ENCODE peak calls at places on chromosomes 7 and 10, in four cellular contexts. One of them, this sample, is unnamed.

GRCh38 chr7:136958016-136958415 is 89.6 kb downstream of the CHRM2 start:
- DNase-seq in PC-9: no peak
- DNase-seq in Karpas-422: no peak
- DNase-seq in astrocyte: peak; percentile 35
- DNase-seq in this sample: no peak

GRCh38 chr10:132847856-132848255 is 61.9 kb upstream of the NKX6-2 start:
- DNase-seq in PC-9: no peak
- DNase-seq in Karpas-422: no peak
- DNase-seq in astrocyte: no peak
- DNase-seq in this sample: peak; percentile 3

GRCh38 chr10:1462032-1462431 is 275.3 kb downstream of the ADARB2 start:
- DNase-seq in PC-9: no peak
- DNase-seq in Karpas-422: no peak
- DNase-seq in astrocyte: no peak
- DNase-seq in this sample: peak; percentile 58

GRCh38 chr10:108052981-108053380 is 888.5 kb upstream of the SORCS1 start:
- DNase-seq in PC-9: no peak
- DNase-seq in Karpas-422: no peak
- DNase-seq in astrocyte: no peak
- DNase-seq in this sample: no peak

GRCh38 chr10:15742831-15743230 is 23.1 kb upstream of the ITGA8 start:
- DNase-seq in PC-9: no peak
- DNase-seq in Karpas-422: no peak
- DNase-seq in astrocyte: peak; percentile 85
- DNase-seq in this sample: no peak

GRCh38 chr7:108592633-108593277 is 23.1 kb downstream of the DNAJB9 start:
- DNase-seq in PC-9: no peak
- DNase-seq in Karpas-422: peak; percentile 74
- DNase-seq in astrocyte: no peak
- DNase-seq in this sample: no peak

GRCh38 chr10:127945335-127945734 is 38.4 kb downstream of the PTPRE start:
- DNase-seq in PC-9: peak; percentile 96
- DNase-seq in Karpas-422: no peak
- DNase-seq in astrocyte: no peak
- DNase-seq in this sample: peak; percentile 70

GRCh38 chr7:32502656-32503189 is 7.4 kb downstream of the AVL9 start:
- DNase-seq in PC-9: no peak
- DNase-seq in Karpas-422: peak; percentile 29
- DNase-seq in astrocyte: no peak
- DNase-seq in this sample: no peak

GRCh38 chr7:140605337-140605736 is 35.3 kb downstream of the DENND2A start:
- DNase-seq in PC-9: no peak
- DNase-seq in Karpas-422: no peak
- DNase-seq in astrocyte: peak; percentile 81
- DNase-seq in this sample: no peak

GRCh38 chr7:157438121-157439025 is 101.6 kb downstream of the DNAJB6 start:
- DNase-seq in PC-9: no peak
- DNase-seq in Karpas-422: no peak
- DNase-seq in astrocyte: no peak
- DNase-seq in this sample: no peak

GRCh38 chr10:127922675-127923366 is 15.9 kb downstream of the PTPRE start:
- DNase-seq in PC-9: peak; percentile 91
- DNase-seq in Karpas-422: no peak
- DNase-seq in astrocyte: peak; percentile 96
- DNase-seq in this sample: no peak

GRCh38 chr10:92594194-92594593 is 1.3 kb downstream of the KIF11 start:
- DNase-seq in PC-9: no peak
- DNase-seq in Karpas-422: peak; percentile 49
- DNase-seq in astrocyte: no peak
- DNase-seq in this sample: no peak

GRCh38 chr10:132707121-132707775 is 78.7 kb downstream of the NKX6-2 start:
- DNase-seq in PC-9: no peak
- DNase-seq in Karpas-422: no peak
- DNase-seq in astrocyte: no peak
- DNase-seq in this sample: no peak

GRCh38 chr10:47307381-47307780 is 7.4 kb downstream of the GDF10 start:
- DNase-seq in PC-9: no peak
- DNase-seq in Karpas-422: no peak
- DNase-seq in astrocyte: no peak
- DNase-seq in this sample: no peak

GRCh38 chr7:132411142-132411541 is 165.1 kb downstream of the PLXNA4 start:
- DNase-seq in PC-9: no peak
- DNase-seq in Karpas-422: no peak
- DNase-seq in astrocyte: no peak
- DNase-seq in this sample: no peak

GRCh38 chr7:121395494-121395960 is 581 bp downstream of the FAM3C start:
- DNase-seq in PC-9: peak; percentile 69
- DNase-seq in Karpas-422: peak; percentile 75
- DNase-seq in astrocyte: no peak
- DNase-seq in this sample: peak; percentile 58

GRCh38 chr10:85575441-85575840 is 791.2 kb downstream of the GRID1 start:
- DNase-seq in PC-9: no peak
- DNase-seq in Karpas-422: no peak
- DNase-seq in astrocyte: no peak
- DNase-seq in this sample: no peak

GRCh38 chr7:32191296-32191695 is 121.1 kb upstream of the PDE1C start:
- DNase-seq in PC-9: no peak
- DNase-seq in Karpas-422: no peak
- DNase-seq in astrocyte: no peak
- DNase-seq in this sample: no peak

GRCh38 chr10:43913676-43914235 is 265.1 kb upstream of the ZNF32 start:
- DNase-seq in PC-9: no peak
- DNase-seq in Karpas-422: no peak
- DNase-seq in astrocyte: no peak
- DNase-seq in this sample: no peak

GRCh38 chr10:5538446-5538845 is 13.7 kb downstream of the CALML3 start:
- DNase-seq in PC-9: peak; percentile 78
- DNase-seq in Karpas-422: no peak
- DNase-seq in astrocyte: peak; percentile 75
- DNase-seq in this sample: no peak

GRCh38 chr7:96823274-96823673 is 113.6 kb upstream of the SEM1 start:
- DNase-seq in PC-9: peak; percentile 48
- DNase-seq in Karpas-422: peak; percentile 42
- DNase-seq in astrocyte: peak; percentile 4
- DNase-seq in this sample: no peak

GRCh38 chr7:2017914-2018785 is 214.6 kb downstream of the MAD1L1 start:
- DNase-seq in PC-9: no peak
- DNase-seq in Karpas-422: no peak
- DNase-seq in astrocyte: no peak
- DNase-seq in this sample: no peak

GRCh38 chr10:79272353-79272752 is 74.9 kb upstream of the PPIF start:
- DNase-seq in PC-9: no peak
- DNase-seq in Karpas-422: no peak
- DNase-seq in astrocyte: no peak
- DNase-seq in this sample: no peak

GRCh38 chr10:32049113-32049512 is 7.1 kb downstream of the KIF5B start:
- DNase-seq in PC-9: no peak
- DNase-seq in Karpas-422: no peak
- DNase-seq in astrocyte: peak; percentile 47
- DNase-seq in this sample: no peak

GRCh38 chr10:32054087-32054486 is 2.1 kb downstream of the KIF5B start:
- DNase-seq in PC-9: no peak
- DNase-seq in Karpas-422: no peak
- DNase-seq in astrocyte: peak; percentile 72
- DNase-seq in this sample: no peak

GRCh38 chr10:32050145-32050544 is 6.1 kb downstream of the KIF5B start:
- DNase-seq in PC-9: no peak
- DNase-seq in Karpas-422: no peak
- DNase-seq in astrocyte: no peak
- DNase-seq in this sample: no peak

GRCh38 chr10:32048282-32048681 is 7.9 kb downstream of the KIF5B start:
- DNase-seq in PC-9: no peak
- DNase-seq in Karpas-422: no peak
- DNase-seq in astrocyte: no peak
- DNase-seq in this sample: no peak
- H4K20me1 ChIP-seq in PC-9: peaks cover 47% of the 10 kb centered on the region
- H4K20me1 ChIP-seq in Karpas-422: peaks cover 89% of the 10 kb centered on the region
- H4K20me1 ChIP-seq in astrocyte: peaks cover 97% of the 10 kb centered on the region
- H4K20me1 ChIP-seq in this sample: peaks cover 95% of the 10 kb centered on the region

GRCh38 chr10:71639412-71639719 is 80.2 kb downstream of the C10orf105 start:
- DNase-seq in PC-9: no peak
- DNase-seq in Karpas-422: no peak
- DNase-seq in astrocyte: no peak
- DNase-seq in this sample: no peak
- H2AFZ ChIP-seq in PC-9: no peak overlapping the region
- H2AFZ ChIP-seq in Karpas-422: no peak overlapping the region
- H2AFZ ChIP-seq in astrocyte: no peak overlapping the region
- H2AFZ ChIP-seq in this sample: no peak overlapping the region

DNA sequence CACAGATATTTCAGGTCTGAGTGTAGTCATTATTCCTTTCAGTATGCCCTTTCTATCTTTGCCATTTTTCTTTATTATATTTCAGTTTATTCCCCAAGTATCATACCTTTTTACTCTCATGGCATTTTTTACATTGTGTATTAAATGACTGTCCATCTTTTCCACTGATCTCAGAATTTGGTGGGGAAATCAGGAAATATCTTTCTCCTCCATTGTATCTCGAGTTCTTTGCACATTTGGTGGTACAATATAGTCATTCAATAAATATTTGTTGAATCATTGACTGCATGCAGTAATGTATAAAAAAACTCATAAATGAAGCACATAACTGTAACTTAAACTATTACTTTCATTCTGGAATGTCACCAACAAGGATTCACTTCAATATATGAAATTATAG is 354.7 kb downstream of the HGF start:
- DNase-seq in PC-9: no peak
- DNase-seq in Karpas-422: no peak
- DNase-seq in astrocyte: peak; percentile 44
- DNase-seq in this sample: no peak
- H3K27ac ChIP-seq in PC-9: no peak overlapping the region
- H3K27ac ChIP-seq in Karpas-422: no peak overlapping the region
- H3K27ac ChIP-seq in astrocyte: no peak overlapping the region
- H3K27ac ChIP-seq in this sample: no peak overlapping the region

DNA sequence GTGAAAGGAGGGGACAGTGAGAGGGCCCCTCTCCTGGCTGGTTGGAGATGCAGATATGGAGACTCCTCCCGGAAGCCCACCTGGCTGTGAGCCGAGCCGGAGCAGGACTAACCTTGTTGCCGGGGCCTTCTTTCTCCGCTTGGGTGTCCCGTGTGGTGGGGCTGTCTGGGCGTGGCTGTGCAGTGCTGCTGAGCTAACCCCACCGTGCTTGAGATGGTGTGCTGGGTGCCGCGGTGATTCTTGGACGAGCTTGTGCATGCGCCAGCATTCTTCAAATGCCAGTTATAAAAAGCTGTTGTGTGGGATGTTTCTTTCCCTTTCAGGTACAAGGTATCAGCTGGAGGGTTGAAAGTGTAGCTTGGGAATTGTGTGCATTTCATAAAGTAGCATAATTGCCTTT is 48.8 kb downstream of the DAGLB start:
- DNase-seq in PC-9: no peak
- DNase-seq in Karpas-422: no peak
- DNase-seq in astrocyte: peak; percentile 49
- DNase-seq in this sample: no peak
- H4K20me1 ChIP-seq in PC-9: peaks cover 72% of the 10 kb centered on the region
- H4K20me1 ChIP-seq in Karpas-422: peaks cover 41% of the 10 kb centered on the region
- H4K20me1 ChIP-seq in astrocyte: peaks cover 86% of the 10 kb centered on the region
- H4K20me1 ChIP-seq in this sample: peaks cover 73% of the 10 kb centered on the region

GRCh38 chr10:12633776-12634390 is 284.5 kb downstream of the CAMK1D start:
- DNase-seq in PC-9: no peak
- DNase-seq in Karpas-422: no peak
- DNase-seq in astrocyte: no peak
- DNase-seq in this sample: no peak

GRCh38 chr10:12636585-12636984 is 287.2 kb downstream of the CAMK1D start:
- DNase-seq in PC-9: no peak
- DNase-seq in Karpas-422: no peak
- DNase-seq in astrocyte: no peak
- DNase-seq in this sample: no peak

GRCh38 chr10:12635127-12635541 is 285.8 kb downstream of the CAMK1D start:
- DNase-seq in PC-9: peak; percentile 35
- DNase-seq in Karpas-422: no peak
- DNase-seq in astrocyte: peak; percentile 18
- DNase-seq in this sample: no peak

GRCh38 chr10:12631787-12632562 is 282.6 kb downstream of the CAMK1D start:
- DNase-seq in PC-9: no peak
- DNase-seq in Karpas-422: no peak
- DNase-seq in astrocyte: no peak
- DNase-seq in this sample: no peak

DNA sequence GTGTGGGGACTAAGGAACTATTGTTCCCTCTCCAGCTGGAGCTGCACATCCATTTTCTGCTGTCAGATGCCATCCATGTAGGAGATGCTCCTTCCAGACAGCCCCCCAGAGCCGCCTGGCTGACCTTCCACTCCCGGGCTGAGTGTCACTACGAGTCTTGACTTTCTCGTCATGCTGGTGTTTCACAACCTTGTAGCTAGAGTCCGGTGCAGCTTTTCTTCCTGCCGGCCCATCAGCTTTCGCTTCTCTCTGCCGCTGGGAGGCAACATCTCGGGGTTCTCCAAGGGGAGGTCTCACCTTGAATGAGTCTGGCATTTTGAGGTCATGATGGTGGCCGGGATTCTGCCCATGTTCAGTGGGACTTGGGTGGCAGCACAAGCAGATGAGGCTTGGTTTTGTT is 285.2 kb downstream of the CAMK1D start:
- DNase-seq in PC-9: no peak
- DNase-seq in Karpas-422: no peak
- DNase-seq in astrocyte: no peak
- DNase-seq in this sample: no peak
- H2AFZ ChIP-seq in PC-9: no peak overlapping the region
- H2AFZ ChIP-seq in Karpas-422: no peak overlapping the region
- H2AFZ ChIP-seq in astrocyte: no peak overlapping the region
- H2AFZ ChIP-seq in this sample: no peak overlapping the region

GRCh38 chr10:14558025-14558424 is 216.7 kb downstream of the FAM107B start:
- DNase-seq in PC-9: no peak
- DNase-seq in Karpas-422: no peak
- DNase-seq in astrocyte: no peak
- DNase-seq in this sample: no peak
- H3K27ac ChIP-seq in PC-9: no peak overlapping the region
- H3K27ac ChIP-seq in Karpas-422: peak overlapping the region; percentile 60
- H3K27ac ChIP-seq in astrocyte: no peak overlapping the region
- H3K27ac ChIP-seq in this sample: no peak overlapping the region